ENCODE peak calls at places on chromosomes 6 and 20, in ten cellular contexts. One of them, this sample, is unnamed.

GRCh38 chr6:64301307-64302236 is 666.0 kb downstream of the PHF3 start:
- DNase-seq in psoas muscle: no peak
- DNase-seq in mucosa of descending colon: peak
- DNase-seq in choroid plexus epithelial cell: no peak
- DNase-seq in spleen: no peak
- DNase-seq in A549: no peak
- DNase-seq in progenitor cell of endocrine pancreas: no peak
- DNase-seq in neural crest cell: no peak
- DNase-seq in tibial artery: no peak
- DNase-seq in lower leg skin: no peak
- DNase-seq in this sample: no peak

GRCh38 chr6:13635948-13636658 is 21.0 kb downstream of the NOL7 start:
- DNase-seq in psoas muscle: no peak
- DNase-seq in mucosa of descending colon: no peak
- DNase-seq in choroid plexus epithelial cell: no peak
- DNase-seq in spleen: no peak
- DNase-seq in A549: no peak
- DNase-seq in progenitor cell of endocrine pancreas: no peak
- DNase-seq in neural crest cell: no peak
- DNase-seq in tibial artery: no peak
- DNase-seq in lower leg skin: no peak
- DNase-seq in this sample: no peak

GRCh38 chr6:83310046-83310445 is 116.9 kb downstream of the RWDD2A start:
- DNase-seq in psoas muscle: no peak
- DNase-seq in mucosa of descending colon: no peak
- DNase-seq in choroid plexus epithelial cell: no peak
- DNase-seq in spleen: no peak
- DNase-seq in A549: no peak
- DNase-seq in progenitor cell of endocrine pancreas: no peak
- DNase-seq in neural crest cell: no peak
- DNase-seq in tibial artery: no peak
- DNase-seq in lower leg skin: no peak
- DNase-seq in this sample: no peak

GRCh38 chr6:97427648-97428047 is 144.6 kb upstream of the MMS22L start:
- DNase-seq in psoas muscle: no peak
- DNase-seq in mucosa of descending colon: no peak
- DNase-seq in choroid plexus epithelial cell: no peak
- DNase-seq in spleen: no peak
- DNase-seq in A549: no peak
- DNase-seq in progenitor cell of endocrine pancreas: no peak
- DNase-seq in neural crest cell: no peak
- DNase-seq in tibial artery: no peak
- DNase-seq in lower leg skin: no peak
- DNase-seq in this sample: no peak

GRCh38 chr6:3005874-3006273 is 6.2 kb downstream of the NQO2 start:
- DNase-seq in psoas muscle: no peak
- DNase-seq in mucosa of descending colon: no peak
- DNase-seq in choroid plexus epithelial cell: no peak
- DNase-seq in spleen: no peak
- DNase-seq in A549: no peak
- DNase-seq in progenitor cell of endocrine pancreas: no peak
- DNase-seq in neural crest cell: no peak
- DNase-seq in tibial artery: no peak
- DNase-seq in lower leg skin: peak
- DNase-seq in this sample: no peak

GRCh38 chr6:13434777-13435176 is 52.6 kb downstream of the GFOD1 start:
- DNase-seq in psoas muscle: no peak
- DNase-seq in mucosa of descending colon: no peak
- DNase-seq in choroid plexus epithelial cell: no peak
- DNase-seq in spleen: no peak
- DNase-seq in A549: no peak
- DNase-seq in progenitor cell of endocrine pancreas: no peak
- DNase-seq in neural crest cell: no peak
- DNase-seq in tibial artery: no peak
- DNase-seq in lower leg skin: peak
- DNase-seq in this sample: no peak

GRCh38 chr20:49608752-49609670 is 41.1 kb upstream of the PTGIS start:
- DNase-seq in psoas muscle: peak
- DNase-seq in mucosa of descending colon: peak
- DNase-seq in choroid plexus epithelial cell: peak
- DNase-seq in spleen: peak
- DNase-seq in A549: peak
- DNase-seq in progenitor cell of endocrine pancreas: peak
- DNase-seq in neural crest cell: peak
- DNase-seq in tibial artery: no peak
- DNase-seq in lower leg skin: no peak
- DNase-seq in this sample: peak

GRCh38 chr6:109896333-109896732 is 81.8 kb upstream of the GPR6 start:
- DNase-seq in psoas muscle: no peak
- DNase-seq in mucosa of descending colon: no peak
- DNase-seq in choroid plexus epithelial cell: peak
- DNase-seq in spleen: no peak
- DNase-seq in A549: no peak
- DNase-seq in progenitor cell of endocrine pancreas: no peak
- DNase-seq in neural crest cell: no peak
- DNase-seq in tibial artery: no peak
- DNase-seq in lower leg skin: no peak
- DNase-seq in this sample: no peak

GRCh38 chr20:6157345-6157744 is 34.5 kb upstream of the FERMT1 start:
- DNase-seq in psoas muscle: no peak
- DNase-seq in mucosa of descending colon: no peak
- DNase-seq in choroid plexus epithelial cell: peak
- DNase-seq in spleen: no peak
- DNase-seq in A549: no peak
- DNase-seq in progenitor cell of endocrine pancreas: no peak
- DNase-seq in neural crest cell: no peak
- DNase-seq in tibial artery: no peak
- DNase-seq in lower leg skin: no peak
- DNase-seq in this sample: no peak

GRCh38 chr6:129593233-129593564 is 116.8 kb downstream of the ARHGAP18 start:
- DNase-seq in psoas muscle: no peak
- DNase-seq in mucosa of descending colon: no peak
- DNase-seq in choroid plexus epithelial cell: peak
- DNase-seq in spleen: no peak
- DNase-seq in A549: no peak
- DNase-seq in progenitor cell of endocrine pancreas: no peak
- DNase-seq in neural crest cell: no peak
- DNase-seq in tibial artery: no peak
- DNase-seq in lower leg skin: no peak
- DNase-seq in this sample: no peak

GRCh38 chr6:45801471-45802289 is 214.0 kb downstream of the CLIC5 start:
- DNase-seq in psoas muscle: no peak
- DNase-seq in mucosa of descending colon: no peak
- DNase-seq in choroid plexus epithelial cell: no peak
- DNase-seq in spleen: no peak
- DNase-seq in A549: no peak
- DNase-seq in progenitor cell of endocrine pancreas: no peak
- DNase-seq in neural crest cell: no peak
- DNase-seq in tibial artery: no peak
- DNase-seq in lower leg skin: no peak
- DNase-seq in this sample: peak

GRCh38 chr20:44765091-44765490 is 19.4 kb downstream of the KCNK15 start:
- DNase-seq in psoas muscle: no peak
- DNase-seq in mucosa of descending colon: no peak
- DNase-seq in choroid plexus epithelial cell: no peak
- DNase-seq in spleen: peak
- DNase-seq in A549: no peak
- DNase-seq in progenitor cell of endocrine pancreas: no peak
- DNase-seq in neural crest cell: no peak
- DNase-seq in tibial artery: no peak
- DNase-seq in lower leg skin: no peak
- DNase-seq in this sample: no peak

GRCh38 chr6:99522531-99522930 is 7.3 kb upstream of the USP45 start:
- DNase-seq in psoas muscle: peak
- DNase-seq in mucosa of descending colon: no peak
- DNase-seq in choroid plexus epithelial cell: peak
- DNase-seq in spleen: no peak
- DNase-seq in A549: peak
- DNase-seq in progenitor cell of endocrine pancreas: no peak
- DNase-seq in neural crest cell: no peak
- DNase-seq in tibial artery: no peak
- DNase-seq in lower leg skin: no peak
- DNase-seq in this sample: no peak

DNA sequence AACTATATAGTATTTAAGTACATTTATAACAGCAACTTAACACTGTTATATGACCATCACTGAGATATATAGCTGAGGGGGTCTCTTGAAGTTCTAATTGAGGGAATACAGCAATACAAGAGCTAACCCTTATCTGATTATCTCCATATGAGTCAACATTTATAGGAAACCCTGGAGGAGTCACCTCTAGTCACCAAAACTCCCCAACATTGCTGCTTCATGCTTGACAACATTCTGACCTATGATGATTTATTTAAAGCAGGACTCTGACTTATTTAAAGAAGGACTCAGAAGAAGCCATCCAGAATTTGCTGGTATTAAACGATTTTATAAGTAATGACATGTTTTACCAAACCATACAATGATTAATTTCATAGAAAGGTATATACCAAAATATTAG is 182.6 kb upstream of the NOX3 start:
- DNase-seq in psoas muscle: no peak
- DNase-seq in mucosa of descending colon: no peak
- DNase-seq in choroid plexus epithelial cell: no peak
- DNase-seq in spleen: no peak
- DNase-seq in A549: no peak
- DNase-seq in progenitor cell of endocrine pancreas: no peak
- DNase-seq in neural crest cell: no peak
- DNase-seq in tibial artery: no peak
- DNase-seq in lower leg skin: no peak
- DNase-seq in this sample: no peak
- TF ChIP-seq CTCF in psoas muscle: no peak
- TF ChIP-seq CTCF in mucosa of descending colon: no peak
- TF ChIP-seq CTCF in choroid plexus epithelial cell: no peak
- TF ChIP-seq CTCF in spleen: no peak
- TF ChIP-seq CTCF in A549: no peak
- TF ChIP-seq CTCF in progenitor cell of endocrine pancreas: no peak
- TF ChIP-seq CTCF in neural crest cell: no peak
- TF ChIP-seq CTCF in tibial artery: no peak
- TF ChIP-seq CTCF in lower leg skin: no peak
- TF ChIP-seq CTCF in this sample: no peak

GRCh38 chr6:20182069-20182468 is 30.2 kb downstream of the MBOAT1 start:
- DNase-seq in psoas muscle: no peak
- DNase-seq in mucosa of descending colon: no peak
- DNase-seq in choroid plexus epithelial cell: no peak
- DNase-seq in spleen: no peak
- DNase-seq in A549: no peak
- DNase-seq in progenitor cell of endocrine pancreas: no peak
- DNase-seq in neural crest cell: no peak
- DNase-seq in tibial artery: no peak
- DNase-seq in lower leg skin: no peak
- DNase-seq in this sample: no peak
- TF ChIP-seq CTCF in psoas muscle: no peak
- TF ChIP-seq CTCF in mucosa of descending colon: no peak
- TF ChIP-seq CTCF in choroid plexus epithelial cell: no peak
- TF ChIP-seq CTCF in spleen: no peak
- TF ChIP-seq CTCF in A549: no peak
- TF ChIP-seq CTCF in progenitor cell of endocrine pancreas: no peak
- TF ChIP-seq CTCF in neural crest cell: no peak
- TF ChIP-seq CTCF in tibial artery: no peak
- TF ChIP-seq CTCF in lower leg skin: no peak
- TF ChIP-seq CTCF in this sample: no peak

GRCh38 chr20:53183181-53183580 is 211.0 kb downstream of the TSHZ2 start:
- DNase-seq in psoas muscle: no peak
- DNase-seq in mucosa of descending colon: no peak
- DNase-seq in choroid plexus epithelial cell: no peak
- DNase-seq in spleen: no peak
- DNase-seq in A549: no peak
- DNase-seq in progenitor cell of endocrine pancreas: no peak
- DNase-seq in neural crest cell: no peak
- DNase-seq in tibial artery: no peak
- DNase-seq in lower leg skin: peak
- DNase-seq in this sample: no peak

GRCh38 chr20:53179749-53180148 is 207.6 kb downstream of the TSHZ2 start:
- DNase-seq in psoas muscle: no peak
- DNase-seq in mucosa of descending colon: no peak
- DNase-seq in choroid plexus epithelial cell: no peak
- DNase-seq in spleen: no peak
- DNase-seq in A549: no peak
- DNase-seq in progenitor cell of endocrine pancreas: no peak
- DNase-seq in neural crest cell: no peak
- DNase-seq in tibial artery: no peak
- DNase-seq in lower leg skin: no peak
- DNase-seq in this sample: no peak

GRCh38 chr20:53180928-53181362 is 208.8 kb downstream of the TSHZ2 start:
- DNase-seq in psoas muscle: no peak
- DNase-seq in mucosa of descending colon: no peak
- DNase-seq in choroid plexus epithelial cell: no peak
- DNase-seq in spleen: no peak
- DNase-seq in A549: no peak
- DNase-seq in progenitor cell of endocrine pancreas: no peak
- DNase-seq in neural crest cell: no peak
- DNase-seq in tibial artery: no peak
- DNase-seq in lower leg skin: no peak
- DNase-seq in this sample: no peak

GRCh38 chr20:53177687-53178086 is 205.5 kb downstream of the TSHZ2 start:
- DNase-seq in psoas muscle: no peak
- DNase-seq in mucosa of descending colon: no peak
- DNase-seq in choroid plexus epithelial cell: no peak
- DNase-seq in spleen: no peak
- DNase-seq in A549: no peak
- DNase-seq in progenitor cell of endocrine pancreas: no peak
- DNase-seq in neural crest cell: no peak
- DNase-seq in tibial artery: no peak
- DNase-seq in lower leg skin: no peak
- DNase-seq in this sample: no peak

DNA sequence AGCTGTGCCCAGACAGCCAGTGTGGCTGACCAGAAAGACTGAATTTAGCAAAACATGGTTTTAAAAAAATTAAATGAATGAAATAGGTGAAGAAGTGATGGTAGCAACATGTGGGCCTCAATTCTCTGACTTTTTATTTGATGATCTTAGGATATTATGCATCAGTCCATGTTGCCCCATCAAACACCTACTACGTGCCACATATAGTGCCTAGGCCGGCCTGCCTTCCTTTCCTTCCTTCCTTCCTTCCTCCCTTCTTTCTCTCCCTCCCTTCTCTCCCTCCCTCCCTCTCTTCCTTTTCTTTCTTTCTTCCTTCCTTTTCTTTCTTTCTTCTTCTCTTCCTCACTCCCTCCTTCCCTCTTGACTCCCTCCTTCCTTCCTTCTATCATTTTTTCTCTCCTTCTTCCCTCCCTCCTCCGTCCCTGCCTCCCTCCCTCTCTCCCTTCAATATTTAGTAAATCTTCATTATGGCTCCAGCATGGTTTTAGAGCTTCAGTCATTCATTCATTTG is 209.8 kb downstream of the TSHZ2 start:
- DNase-seq in psoas muscle: no peak
- DNase-seq in mucosa of descending colon: no peak
- DNase-seq in choroid plexus epithelial cell: no peak
- DNase-seq in spleen: no peak
- DNase-seq in A549: no peak
- DNase-seq in progenitor cell of endocrine pancreas: no peak
- DNase-seq in neural crest cell: no peak
- DNase-seq in tibial artery: no peak
- DNase-seq in lower leg skin: peak
- DNase-seq in this sample: no peak
- TF ChIP-seq CTCF in psoas muscle: no peak
- TF ChIP-seq CTCF in mucosa of descending colon: no peak
- TF ChIP-seq CTCF in choroid plexus epithelial cell: no peak
- TF ChIP-seq CTCF in spleen: no peak
- TF ChIP-seq CTCF in A549: no peak
- TF ChIP-seq CTCF in progenitor cell of endocrine pancreas: no peak
- TF ChIP-seq CTCF in neural crest cell: no peak
- TF ChIP-seq CTCF in tibial artery: no peak
- TF ChIP-seq CTCF in lower leg skin: no peak
- TF ChIP-seq CTCF in this sample: no peak

GRCh38 chr20:15842872-15843271 is 730.4 kb downstream of the KIF16B start:
- DNase-seq in psoas muscle: no peak
- DNase-seq in mucosa of descending colon: no peak
- DNase-seq in choroid plexus epithelial cell: no peak
- DNase-seq in spleen: no peak
- DNase-seq in A549: no peak
- DNase-seq in progenitor cell of endocrine pancreas: no peak
- DNase-seq in neural crest cell: no peak
- DNase-seq in tibial artery: no peak
- DNase-seq in lower leg skin: no peak
- DNase-seq in this sample: no peak
- TF ChIP-seq CTCF in psoas muscle: no peak
- TF ChIP-seq CTCF in mucosa of descending colon: no peak
- TF ChIP-seq CTCF in choroid plexus epithelial cell: no peak
- TF ChIP-seq CTCF in spleen: peak
- TF ChIP-seq CTCF in A549: no peak
- TF ChIP-seq CTCF in progenitor cell of endocrine pancreas: no peak
- TF ChIP-seq CTCF in neural crest cell: no peak
- TF ChIP-seq CTCF in tibial artery: no peak
- TF ChIP-seq CTCF in lower leg skin: no peak
- TF ChIP-seq CTCF in this sample: no peak